ENCODE peak calls at places on chromosomes 13 and 19, in five cellular contexts. S, C, V, J and M are unnamed samples.

GRCh38 chr19:5364674-5365073 is 24.1 kb upstream of the PTPRS start:
- DNase-seq in S (no peak), C (no peak), V (no peak), J (no peak), M (no peak)

GRCh38 chr13:51041710-51042109 is 69.4 kb downstream of the C13orf42 start:
- DNase-seq in S (no peak), C (no peak), V (no peak), J (no peak), M (no peak)

GRCh38 chr19:5968431-5969373 is 9.2 kb downstream of the RANBP3 start:
- DNase-seq in S (no peak), C (no peak), V (no peak), J (no peak), M (no peak)

GRCh38 chr13:73136776-73137175 is 78.0 kb downstream of the KLF5 start:
- DNase-seq in S (no peak), C (no peak), V (no peak), J (no peak), M (no peak)

GRCh38 chr13:74187564-74187963 is 53.4 kb upstream of the KLF12 start:
- DNase-seq in S (no peak), C (no peak), V (no peak), J (no peak), M (no peak)

GRCh38 chr13:68636784-68637183 is 1406.6 kb upstream of the PCDH9 start:
- DNase-seq in S (no peak), C (peak), V (no peak), J (no peak), M (no peak)

GRCh38 chr19:38173324-38174041 is 50.5 kb downstream of the DPF1 start:
- DNase-seq in S (peak), C (no peak), V (no peak), J (no peak), M (no peak)

GRCh38 chr19:48511321-48511731 is 309 bp downstream of the LMTK3 start:
- DNase-seq in S (no peak), C (no peak), V (no peak), J (no peak), M (no peak)

GRCh38 chr13:67156718-67157049 is 73.5 kb downstream of the PCDH9 start:
- DNase-seq in S (no peak), C (no peak), V (no peak), J (no peak), M (no peak)

GRCh38 chr19:45440873-45441654 is 17.3 kb upstream of the ERCC1 start:
- DNase-seq in S (no peak), C (no peak), V (peak), J (no peak), M (no peak)

GRCh38 chr13:113423225-113424170 is 29.8 kb downstream of the ADPRHL1 start:
- DNase-seq in S (no peak), C (no peak), V (peak), J (no peak), M (no peak)

GRCh38 chr19:5113101-5113557 is 144.2 kb downstream of the KDM4B start:
- DNase-seq in S (no peak), C (no peak), V (no peak), J (no peak), M (no peak)

GRCh38 chr13:39895254-39895653 is 239.8 kb downstream of the COG6 start:
- DNase-seq in S (no peak), C (peak), V (no peak), J (no peak), M (no peak)

GRCh38 chr19:18007605-18007938 is 398 bp upstream of the ARRDC2 start:
- DNase-seq in S (no peak), C (no peak), V (no peak), J (no peak), M (no peak)